ENCODE peak calls at places on chromosomes 7 and 10, in six cellular contexts. G, V, P, N, R and X are unnamed samples.

GRCh38 chr7:124575181-124575580 is 190.4 kb downstream of the GPR37 start:
- DNase-seq in N (no peak), G (peak; percentile 50), P (no peak), V (no peak), R (no peak), X (no peak)

GRCh38 chr7:112930787-112931186 is 140.6 kb upstream of the TMEM168 start:
- DNase-seq in P (no peak), N (peak; percentile 64), G (peak; percentile 76), R (no peak), V (no peak), X (no peak)

GRCh38 chr7:157495594-157495993 is 158.8 kb downstream of the DNAJB6 start:
- DNase-seq in V (no peak), N (no peak), P (no peak), R (no peak), G (no peak), X (no peak)

GRCh38 chr10:29658984-29659769 is 24.4 kb upstream of the SVIL start:
- DNase-seq in G (peak; percentile 100), N (peak; percentile 100), R (peak; percentile 81), V (no peak), P (no peak), X (no peak)

GRCh38 chr10:62373995-62374861 is at the start of gene ZNF365:
- DNase-seq in N (peak; percentile 16), R (no peak), G (peak; percentile 47), P (peak; percentile 56), V (no peak), X (peak; percentile 46)

GRCh38 chr7:158680754-158681153 is 23.9 kb downstream of the NCAPG2 start:
- DNase-seq in N (no peak), G (no peak), P (no peak), V (no peak), R (no peak), X (no peak)

GRCh38 chr7:139629392-139630082 is 106.1 kb downstream of the CLEC2L start:
- DNase-seq in R (no peak), V (no peak), N (no peak), G (no peak), P (no peak), X (no peak)

GRCh38 chr7:81445462-81445861 is 324.4 kb downstream of the HGF start:
- DNase-seq in G (no peak), P (no peak), V (no peak), N (no peak), R (no peak), X (no peak)

GRCh38 chr10:104897679-104898078 is 256.6 kb downstream of the SORCS3 start:
- DNase-seq in N (no peak), R (no peak), V (no peak), P (no peak), G (no peak), X (peak; percentile 31)

GRCh38 chr10:49173201-49173772 is 14.9 kb downstream of the TMEM273 start:
- DNase-seq in R (no peak), N (no peak), P (no peak), V (no peak), G (no peak), X (no peak)

DNA sequence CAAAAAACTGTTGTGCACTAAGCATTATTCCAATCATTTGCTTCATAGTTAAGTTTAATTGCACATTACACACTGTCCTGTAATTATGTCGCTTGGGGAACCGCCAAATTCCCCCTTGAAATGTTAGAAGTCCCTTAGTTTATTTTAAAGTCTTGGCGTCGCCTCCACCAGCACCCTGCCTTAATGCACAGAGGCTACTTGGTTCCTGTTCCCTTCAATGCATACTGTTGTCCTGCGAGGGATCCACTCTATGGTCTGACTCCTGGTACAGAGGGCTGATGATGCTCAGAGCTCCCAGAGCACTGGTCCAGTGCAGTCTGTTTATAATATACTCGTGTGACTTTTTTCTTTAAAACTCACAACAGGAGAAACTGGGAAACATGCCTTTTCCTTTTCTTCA is 330.6 kb downstream of the ELMO1 start:
- DNase-seq in P (no peak), G (no peak), V (no peak), N (no peak), R (no peak), X (no peak)
- H2BK120ac ChIP-seq in P (no peak overlapping the region), G (peak overlapping the region; percentile 88), V (no peak overlapping the region), N (no peak overlapping the region), R (no peak overlapping the region), X (no peak overlapping the region)

GRCh38 chr7:78514653-78515052 is 716.1 kb downstream of the PHTF2 start:
- DNase-seq in G (no peak), R (no peak), N (no peak), P (no peak), V (no peak), X (no peak)
- H3K14ac ChIP-seq in G (no peak overlapping the region), R (no peak overlapping the region), N (no peak overlapping the region), P (no peak overlapping the region), V (no peak overlapping the region), X (no peak overlapping the region)

GRCh38 chr10:102436312-102436711 is 3.9 kb upstream of the CUEDC2 start:
- DNase-seq in N (no peak), R (no peak), P (no peak), V (no peak), G (no peak), X (no peak)

GRCh38 chr10:102435529-102436233 is 3.3 kb upstream of the CUEDC2 start:
- DNase-seq in P (peak; percentile 66), R (no peak), G (no peak), N (no peak), V (no peak), X (no peak)

GRCh38 chr10:102433619-102434046 is 1.3 kb upstream of the CUEDC2 start:
- DNase-seq in G (no peak), N (no peak), R (no peak), V (no peak), P (no peak), X (no peak)

GRCh38 chr10:102434251-102434913 is 2.0 kb upstream of the CUEDC2 start:
- DNase-seq in G (peak; percentile 64), V (no peak), N (peak; percentile 75), R (no peak), P (no peak), X (no peak)

DNA sequence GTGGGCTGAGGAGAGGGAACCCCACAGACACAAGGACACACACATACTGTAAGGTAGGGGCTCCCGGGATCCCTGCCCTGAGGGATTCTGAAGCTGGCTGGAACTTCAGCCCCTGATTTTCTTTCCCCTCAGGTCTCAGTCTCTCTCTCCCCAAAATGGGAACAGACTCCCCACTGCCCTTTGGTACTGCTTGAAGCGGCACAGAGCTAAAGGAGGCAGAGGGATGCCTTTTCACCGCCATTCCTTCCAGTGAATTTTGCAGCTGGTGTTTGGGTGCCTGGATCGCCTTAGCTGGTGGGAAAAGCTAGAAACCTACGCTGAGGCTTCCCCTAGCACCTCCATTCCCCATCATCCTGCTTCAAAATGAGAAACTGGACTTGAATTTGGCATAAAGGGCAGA is 2.7 kb upstream of the CUEDC2 start:
- DNase-seq in N (no peak), G (no peak), R (no peak), V (no peak), P (no peak), X (no peak)
- H2BK120ac ChIP-seq in N (peak overlapping the region; percentile 42), G (peak overlapping the region; percentile 39), R (no peak overlapping the region), V (no peak overlapping the region), P (no peak overlapping the region), X (no peak overlapping the region)

GRCh38 chr10:102398172-102399020 is 2.9 kb downstream of the NFKB2 start:
- DNase-seq in N (no peak), R (no peak), G (no peak), V (no peak), P (no peak), X (no peak)
- H3K14ac ChIP-seq in N (no peak overlapping the region), R (no peak overlapping the region), G (no peak overlapping the region), V (no peak overlapping the region), P (no peak overlapping the region), X (no peak overlapping the region)